ENCODE peak calls at places on chromosomes 1 and 21, in six cellular contexts. E is esophagus squamous epithelium; D is central memory CD8-positive, alpha-beta T cell; V is caudate nucleus; N is AG20443; Y is progenitor cell of endocrine pancreas. W is an unnamed sample.

GRCh38 chr1:17201201-17202021 is 3.5 kb upstream of the PADI1 start:
- DNase-seq in E (no peak), D (no peak), V (no peak), N (no peak), Y (no peak), W (no peak)

GRCh38 chr21:37767984-37768383 is 148.3 kb downstream of the KCNJ6 start:
- DNase-seq in E (no peak), D (no peak), V (no peak), N (peak; percentile 58), Y (no peak), W (peak; percentile 71)

GRCh38 chr1:18107671-18108312 is at the start of gene IGSF21:
- DNase-seq in E (no peak), D (no peak), V (no peak), N (no peak), Y (no peak), W (no peak)

GRCh38 chr1:96536576-96536975 is 185.0 kb upstream of the PTBP2 start:
- DNase-seq in E (no peak), D (no peak), V (no peak), N (no peak), Y (no peak), W (peak; percentile 76)

GRCh38 chr1:33683913-33684312 is 180.0 kb upstream of the HMGB4 start:
- DNase-seq in E (no peak), D (no peak), V (peak; percentile 12), N (peak; percentile 80), Y (no peak), W (no peak)

GRCh38 chr1:112712191-112712590 is 2.9 kb downstream of the PPM1J start:
- DNase-seq in E (no peak), D (no peak), V (no peak), N (no peak), Y (no peak), W (no peak)

GRCh38 chr1:175690926-175691325 is 52.5 kb downstream of the TNR start:
- DNase-seq in E (no peak), D (no peak), V (no peak), N (no peak), Y (no peak), W (no peak)

GRCh38 chr1:18299441-18300338 is 181.0 kb upstream of the KLHDC7A start:
- DNase-seq in E (no peak), D (no peak), V (no peak), N (peak; percentile 43), Y (no peak), W (no peak)

GRCh38 chr1:241167121-241167619 is 189.8 kb downstream of the RGS7 start:
- DNase-seq in E (no peak), D (no peak), V (no peak), N (no peak), Y (no peak), W (no peak)

GRCh38 chr1:9065213-9065751 is 4.2 kb downstream of the SLC2A5 start:
- DNase-seq in E (no peak), D (no peak), V (no peak), N (no peak), Y (no peak), W (no peak)

GRCh38 chr1:224223819-224224714 is 41.0 kb downstream of the DEGS1 start:
- DNase-seq in E (no peak), D (no peak), V (no peak), N (peak; percentile 79), Y (no peak), W (peak; percentile 87)

GRCh38 chr1:184116287-184116686 is 64.8 kb downstream of the TSEN15 start:
- DNase-seq in E (no peak), D (no peak), V (no peak), N (no peak), Y (no peak), W (no peak)

GRCh38 chr1:14429577-14429976 is 168.9 kb upstream of the KAZN start:
- DNase-seq in E (no peak), D (no peak), V (no peak), N (no peak), Y (no peak), W (no peak)

GRCh38 chr21:42400525-42400924 is 3.2 kb upstream of the UBASH3A start:
- DNase-seq in E (no peak), D (no peak), V (no peak), N (no peak), Y (no peak), W (no peak)

GRCh38 chr1:101200513-101200912 is 36.3 kb upstream of the S1PR1 start:
- DNase-seq in E (no peak), D (no peak), V (no peak), N (peak; percentile 95), Y (no peak), W (peak; percentile 94)

GRCh38 chr1:21216835-21217811 is 40.4 kb upstream of the EIF4G3 start:
- DNase-seq in E (no peak), D (peak; percentile 40), V (no peak), N (peak; percentile 58), Y (peak; percentile 39), W (peak; percentile 58)

GRCh38 chr1:200888349-200888838 is 6.3 kb upstream of the INAVA start:
- DNase-seq in E (no peak), D (peak; percentile 71), V (no peak), N (no peak), Y (no peak), W (no peak)

GRCh38 chr1:102863704-102864103 is 244.6 kb downstream of the COL11A1 start:
- DNase-seq in E (no peak), D (no peak), V (no peak), N (no peak), Y (no peak), W (no peak)

GRCh38 chr1:40862008-40862863 is at the start of gene CITED4:
- DNase-seq in E (peak; percentile 57), D (peak; percentile 92), V (peak; percentile 84), N (peak; percentile 98), Y (peak; percentile 94), W (peak; percentile 98)

GRCh38 chr1:96409689-96410088 is 311.9 kb upstream of the PTBP2 start:
- DNase-seq in E (no peak), D (no peak), V (no peak), N (no peak), Y (no peak), W (no peak)

GRCh38 chr1:240608707-240609106 is 3.2 kb downstream of the GREM2 start:
- DNase-seq in E (no peak), D (no peak), V (no peak), N (no peak), Y (no peak), W (peak; percentile 31)

GRCh38 chr1:37434292-37434907 is 40.0 kb upstream of the ZC3H12A start:
- DNase-seq in E (no peak), D (peak; percentile 41), V (peak; percentile 69), N (peak; percentile 93), Y (peak; percentile 75), W (peak; percentile 80)

GRCh38 chr1:64933296-64934070 is 32.9 kb downstream of the JAK1 start:
- DNase-seq in E (no peak), D (no peak), V (peak; percentile 6), N (peak; percentile 88), Y (no peak), W (peak; percentile 92)

GRCh38 chr1:226736908-226737818 is 1.9 kb downstream of the ITPKB start:
- DNase-seq in E (no peak), D (peak; percentile 61), V (peak; percentile 64), N (peak; percentile 65), Y (peak; percentile 31), W (peak; percentile 69)

GRCh38 chr21:41929248-41929647 is 24.6 kb downstream of the C2CD2 start:
- DNase-seq in E (no peak), D (no peak), V (no peak), N (no peak), Y (no peak), W (no peak)

GRCh38 chr1:246577720-246578106 is 11.5 kb downstream of the CNST start:
- DNase-seq in E (no peak), D (no peak), V (no peak), N (no peak), Y (no peak), W (no peak)

GRCh38 chr1:215566556-215567490 is at the start of gene KCTD3:
- DNase-seq in E (no peak), D (no peak), V (peak; percentile 72), N (peak; percentile 88), Y (peak; percentile 60), W (peak; percentile 88)

GRCh38 chr1:171487038-171487437 is 1.7 kb downstream of the PRRC2C start:
- DNase-seq in E (no peak), D (no peak), V (no peak), N (no peak), Y (no peak), W (no peak)

GRCh38 chr21:37571442-37571841 is 204.9 kb downstream of the DYRK1A start:
- DNase-seq in E (no peak), D (no peak), V (no peak), N (no peak), Y (no peak), W (no peak)

GRCh38 chr1:229089586-229090208 is 181.2 kb upstream of the RAB4A start:
- DNase-seq in E (no peak), D (no peak), V (no peak), N (no peak), Y (no peak), W (no peak)

GRCh38 chr1:171334024-171334423 is 20.0 kb downstream of the FMO4 start:
- DNase-seq in E (no peak), D (no peak), V (no peak), N (no peak), Y (no peak), W (no peak)

GRCh38 chr1:9437931-9438330 is 101.3 kb upstream of the SLC25A33 start:
- DNase-seq in E (no peak), D (no peak), V (peak; percentile 46), N (peak; percentile 65), Y (no peak), W (no peak)

GRCh38 chr1:168092566-168093355 is 44.0 kb downstream of the GPR161 start:
- DNase-seq in E (no peak), D (no peak), V (no peak), N (no peak), Y (no peak), W (no peak)

GRCh38 chr1:162765788-162766187 is 24.7 kb upstream of the HSD17B7 start:
- DNase-seq in E (no peak), D (no peak), V (no peak), N (no peak), Y (no peak), W (peak; percentile 23)

GRCh38 chr1:234114648-234115307 is 210.3 kb downstream of the SLC35F3 start:
- DNase-seq in E (no peak), D (no peak), V (no peak), N (peak; percentile 68), Y (no peak), W (peak; percentile 71)

GRCh38 chr1:24776821-24777220 is 31.6 kb downstream of the CLIC4 start:
- DNase-seq in E (no peak), D (no peak), V (no peak), N (no peak), Y (no peak), W (no peak)